ENCODE peak calls at places on chromosomes 3 and 15, in eight cellular contexts. One of them, this sample, is unnamed.
A peak's percentile ranks its signal among the peaks of the same experiment; 100 is the strongest.

GRCh38 chr3:13879946-13880810 is at the start of gene WNT7A:
- DNase-seq in mammary epithelial cell: peak; percentile 74
- DNase-seq in heart left ventricle: no peak
- DNase-seq in CD8-positive, alpha-beta T cell: peak; percentile 61
- DNase-seq in transverse colon: no peak
- DNase-seq in psoas muscle: no peak
- DNase-seq in brain microvascular endothelial cell: no peak
- DNase-seq in MM.1S: no peak
- DNase-seq in this sample: no peak

GRCh38 chr15:31269961-31270575 is 56.6 kb upstream of the KLF13 start:
- DNase-seq in MM.1S: no peak
- DNase-seq in psoas muscle: no peak
- DNase-seq in heart left ventricle: no peak
- DNase-seq in brain microvascular endothelial cell: no peak
- DNase-seq in mammary epithelial cell: no peak
- DNase-seq in CD8-positive, alpha-beta T cell: peak; percentile 4
- DNase-seq in transverse colon: peak; percentile 4
- DNase-seq in this sample: peak; percentile 47

GRCh38 chr3:61582287-61582686 is 20.9 kb downstream of the PTPRG start:
- DNase-seq in transverse colon: no peak
- DNase-seq in brain microvascular endothelial cell: no peak
- DNase-seq in MM.1S: no peak
- DNase-seq in psoas muscle: no peak
- DNase-seq in CD8-positive, alpha-beta T cell: no peak
- DNase-seq in mammary epithelial cell: no peak
- DNase-seq in heart left ventricle: no peak
- DNase-seq in this sample: no peak

GRCh38 chr3:82715091-82715856 is 953.8 kb upstream of the GBE1 start:
- DNase-seq in psoas muscle: no peak
- DNase-seq in transverse colon: no peak
- DNase-seq in CD8-positive, alpha-beta T cell: no peak
- DNase-seq in brain microvascular endothelial cell: no peak
- DNase-seq in mammary epithelial cell: no peak
- DNase-seq in heart left ventricle: no peak
- DNase-seq in MM.1S: no peak
- DNase-seq in this sample: no peak

GRCh38 chr3:63557912-63558311 is 94.6 kb upstream of the SNTN start:
- DNase-seq in brain microvascular endothelial cell: no peak
- DNase-seq in transverse colon: no peak
- DNase-seq in CD8-positive, alpha-beta T cell: no peak
- DNase-seq in heart left ventricle: no peak
- DNase-seq in mammary epithelial cell: no peak
- DNase-seq in psoas muscle: no peak
- DNase-seq in MM.1S: peak; percentile 25
- DNase-seq in this sample: no peak

GRCh38 chr15:91855684-91856553 is 2.4 kb downstream of the SLCO3A1 start:
- DNase-seq in heart left ventricle: no peak
- DNase-seq in transverse colon: peak; percentile 73
- DNase-seq in MM.1S: no peak
- DNase-seq in mammary epithelial cell: peak; percentile 40
- DNase-seq in CD8-positive, alpha-beta T cell: no peak
- DNase-seq in psoas muscle: no peak
- DNase-seq in brain microvascular endothelial cell: no peak
- DNase-seq in this sample: no peak

GRCh38 chr3:37082317-37082716 is 89.0 kb downstream of the MLH1 start:
- DNase-seq in heart left ventricle: no peak
- DNase-seq in psoas muscle: no peak
- DNase-seq in mammary epithelial cell: no peak
- DNase-seq in MM.1S: no peak
- DNase-seq in brain microvascular endothelial cell: no peak
- DNase-seq in CD8-positive, alpha-beta T cell: no peak
- DNase-seq in transverse colon: no peak
- DNase-seq in this sample: no peak

GRCh38 chr15:40392986-40393948 is 10.7 kb downstream of the KNSTRN start:
- DNase-seq in CD8-positive, alpha-beta T cell: no peak
- DNase-seq in MM.1S: no peak
- DNase-seq in psoas muscle: no peak
- DNase-seq in heart left ventricle: no peak
- DNase-seq in transverse colon: no peak
- DNase-seq in mammary epithelial cell: no peak
- DNase-seq in brain microvascular endothelial cell: no peak
- DNase-seq in this sample: no peak

GRCh38 chr15:60840703-60841411 is 361.9 kb upstream of the ICE2 start:
- DNase-seq in CD8-positive, alpha-beta T cell: peak; percentile 58
- DNase-seq in transverse colon: no peak
- DNase-seq in psoas muscle: no peak
- DNase-seq in MM.1S: no peak
- DNase-seq in mammary epithelial cell: no peak
- DNase-seq in brain microvascular endothelial cell: no peak
- DNase-seq in heart left ventricle: no peak
- DNase-seq in this sample: no peak

GRCh38 chr3:124786491-124787241 is 56.4 kb downstream of the UMPS start:
- DNase-seq in psoas muscle: no peak
- DNase-seq in mammary epithelial cell: peak; percentile 6
- DNase-seq in heart left ventricle: no peak
- DNase-seq in brain microvascular endothelial cell: no peak
- DNase-seq in MM.1S: no peak
- DNase-seq in CD8-positive, alpha-beta T cell: no peak
- DNase-seq in transverse colon: peak; percentile 27
- DNase-seq in this sample: no peak

GRCh38 chr15:64013179-64014043 is 32.9 kb downstream of the DAPK2 start:
- DNase-seq in CD8-positive, alpha-beta T cell: no peak
- DNase-seq in MM.1S: no peak
- DNase-seq in psoas muscle: no peak
- DNase-seq in brain microvascular endothelial cell: no peak
- DNase-seq in heart left ventricle: no peak
- DNase-seq in mammary epithelial cell: peak; percentile 72
- DNase-seq in transverse colon: peak; percentile 56
- DNase-seq in this sample: no peak

GRCh38 chr3:177463863-177464262 is 266.6 kb upstream of the TBL1XR1 start:
- DNase-seq in heart left ventricle: no peak
- DNase-seq in mammary epithelial cell: no peak
- DNase-seq in brain microvascular endothelial cell: peak; percentile 74
- DNase-seq in psoas muscle: no peak
- DNase-seq in transverse colon: no peak
- DNase-seq in MM.1S: no peak
- DNase-seq in CD8-positive, alpha-beta T cell: no peak
- DNase-seq in this sample: no peak

GRCh38 chr3:129673897-129674797 is 67.7 kb upstream of the PLXND1 start:
- DNase-seq in transverse colon: no peak
- DNase-seq in psoas muscle: no peak
- DNase-seq in mammary epithelial cell: peak; percentile 46
- DNase-seq in brain microvascular endothelial cell: no peak
- DNase-seq in CD8-positive, alpha-beta T cell: no peak
- DNase-seq in MM.1S: no peak
- DNase-seq in heart left ventricle: no peak
- DNase-seq in this sample: no peak

GRCh38 chr3:153070153-153070868 is 91.7 kb upstream of the RAP2B start:
- DNase-seq in MM.1S: peak; percentile 47
- DNase-seq in mammary epithelial cell: peak; percentile 44
- DNase-seq in heart left ventricle: no peak
- DNase-seq in psoas muscle: no peak
- DNase-seq in CD8-positive, alpha-beta T cell: no peak
- DNase-seq in brain microvascular endothelial cell: peak; percentile 51
- DNase-seq in transverse colon: no peak
- DNase-seq in this sample: no peak

GRCh38 chr3:128539376-128539775 is 46.4 kb upstream of the GATA2 start:
- DNase-seq in transverse colon: no peak
- DNase-seq in brain microvascular endothelial cell: no peak
- DNase-seq in mammary epithelial cell: no peak
- DNase-seq in CD8-positive, alpha-beta T cell: no peak
- DNase-seq in heart left ventricle: no peak
- DNase-seq in MM.1S: no peak
- DNase-seq in psoas muscle: no peak
- DNase-seq in this sample: no peak

GRCh38 chr15:70412717-70413266 is 315.1 kb upstream of the TLE3 start:
- DNase-seq in CD8-positive, alpha-beta T cell: no peak
- DNase-seq in transverse colon: no peak
- DNase-seq in mammary epithelial cell: no peak
- DNase-seq in heart left ventricle: no peak
- DNase-seq in psoas muscle: no peak
- DNase-seq in MM.1S: no peak
- DNase-seq in brain microvascular endothelial cell: no peak
- DNase-seq in this sample: no peak

GRCh38 chr3:156455839-156456238 is 99.1 kb downstream of the SSR3 start:
- DNase-seq in psoas muscle: no peak
- DNase-seq in MM.1S: peak; percentile 81
- DNase-seq in CD8-positive, alpha-beta T cell: no peak
- DNase-seq in mammary epithelial cell: no peak
- DNase-seq in brain microvascular endothelial cell: no peak
- DNase-seq in transverse colon: no peak
- DNase-seq in heart left ventricle: no peak
- DNase-seq in this sample: no peak
- TF ChIP-seq CTCF in psoas muscle: no peak
- TF ChIP-seq CTCF in MM.1S: peak; percentile 88
- TF ChIP-seq CTCF in CD8-positive, alpha-beta T cell: no peak
- TF ChIP-seq CTCF in mammary epithelial cell: no peak
- TF ChIP-seq CTCF in brain microvascular endothelial cell: peak; percentile 17
- TF ChIP-seq CTCF in transverse colon: no peak
- TF ChIP-seq CTCF in heart left ventricle: no peak
- TF ChIP-seq CTCF in this sample: no peak

DNA sequence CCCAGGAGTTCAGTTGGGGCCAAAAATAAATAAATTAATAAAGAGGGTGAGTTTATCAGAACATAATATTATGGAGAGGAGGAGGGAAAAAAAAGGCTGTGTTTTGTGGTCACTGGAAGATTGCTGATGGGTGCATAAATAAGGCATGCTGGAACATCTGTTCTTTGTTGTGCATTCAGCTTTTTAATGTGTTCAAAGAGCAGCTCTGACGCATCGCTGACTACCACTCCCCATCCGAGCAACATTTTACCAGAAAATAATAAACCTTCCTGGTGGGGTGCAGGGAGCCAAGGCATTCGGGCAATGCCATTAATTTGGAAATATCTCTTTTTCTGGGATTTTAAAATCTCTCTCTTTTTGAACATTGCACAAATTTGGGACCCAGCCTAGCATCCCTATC is 235.5 kb downstream of the SATB1 start:
- DNase-seq in mammary epithelial cell: peak; percentile 26
- DNase-seq in heart left ventricle: no peak
- DNase-seq in MM.1S: no peak
- DNase-seq in transverse colon: no peak
- DNase-seq in CD8-positive, alpha-beta T cell: no peak
- DNase-seq in brain microvascular endothelial cell: peak; percentile 29
- DNase-seq in psoas muscle: no peak
- DNase-seq in this sample: no peak
- H3K27ac ChIP-seq in mammary epithelial cell: no peak overlapping the region
- H3K27ac ChIP-seq in heart left ventricle: no peak overlapping the region
- H3K27ac ChIP-seq in MM.1S: no peak overlapping the region
- H3K27ac ChIP-seq in transverse colon: no peak overlapping the region
- H3K27ac ChIP-seq in CD8-positive, alpha-beta T cell: no peak overlapping the region
- H3K27ac ChIP-seq in brain microvascular endothelial cell: no peak overlapping the region
- H3K27ac ChIP-seq in psoas muscle: no peak overlapping the region
- H3K27ac ChIP-seq in this sample: no peak overlapping the region

GRCh38 chr3:12574131-12574530 is 17.2 kb downstream of the MKRN2 start:
- DNase-seq in CD8-positive, alpha-beta T cell: no peak
- DNase-seq in brain microvascular endothelial cell: no peak
- DNase-seq in transverse colon: no peak
- DNase-seq in mammary epithelial cell: no peak
- DNase-seq in MM.1S: no peak
- DNase-seq in heart left ventricle: no peak
- DNase-seq in psoas muscle: no peak
- DNase-seq in this sample: no peak

GRCh38 chr3:12569836-12570235 is 12.9 kb downstream of the MKRN2 start:
- DNase-seq in transverse colon: no peak
- DNase-seq in psoas muscle: no peak
- DNase-seq in brain microvascular endothelial cell: no peak
- DNase-seq in mammary epithelial cell: no peak
- DNase-seq in heart left ventricle: no peak
- DNase-seq in MM.1S: no peak
- DNase-seq in CD8-positive, alpha-beta T cell: no peak
- DNase-seq in this sample: no peak

GRCh38 chr3:12566976-12567375 is 10.1 kb downstream of the MKRN2 start:
- DNase-seq in brain microvascular endothelial cell: no peak
- DNase-seq in CD8-positive, alpha-beta T cell: no peak
- DNase-seq in transverse colon: no peak
- DNase-seq in mammary epithelial cell: no peak
- DNase-seq in psoas muscle: no peak
- DNase-seq in MM.1S: no peak
- DNase-seq in heart left ventricle: no peak
- DNase-seq in this sample: no peak

GRCh38 chr3:12571986-12572385 is 15.1 kb downstream of the MKRN2 start:
- DNase-seq in mammary epithelial cell: no peak
- DNase-seq in MM.1S: no peak
- DNase-seq in heart left ventricle: no peak
- DNase-seq in psoas muscle: no peak
- DNase-seq in transverse colon: no peak
- DNase-seq in CD8-positive, alpha-beta T cell: no peak
- DNase-seq in brain microvascular endothelial cell: no peak
- DNase-seq in this sample: no peak

DNA sequence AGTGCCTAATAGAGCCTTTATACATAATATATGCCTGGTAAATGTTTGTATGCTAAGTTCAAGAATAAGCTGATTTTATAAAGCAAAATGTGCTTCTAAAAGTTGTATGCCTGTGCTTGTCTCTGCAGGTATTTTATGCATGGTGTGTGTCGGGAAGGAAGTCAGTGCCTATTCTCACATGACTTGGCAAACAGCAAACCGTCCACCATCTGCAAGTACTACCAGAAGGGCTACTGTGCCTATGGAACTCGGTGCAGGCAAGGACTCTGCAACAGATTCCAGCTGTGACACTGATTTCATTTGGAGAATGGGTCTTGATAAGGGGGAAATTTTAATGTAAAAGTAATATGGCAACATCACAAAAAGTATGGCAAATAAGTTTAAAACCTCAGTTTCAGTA is 11.9 kb downstream of the MKRN2 start:
- DNase-seq in psoas muscle: no peak
- DNase-seq in brain microvascular endothelial cell: no peak
- DNase-seq in MM.1S: no peak
- DNase-seq in CD8-positive, alpha-beta T cell: no peak
- DNase-seq in transverse colon: no peak
- DNase-seq in heart left ventricle: no peak
- DNase-seq in mammary epithelial cell: no peak
- DNase-seq in this sample: no peak
- H3K36me3 ChIP-seq in psoas muscle: peaks cover 52% of the 10 kb centered on the region
- H3K36me3 ChIP-seq in brain microvascular endothelial cell: peaks cover 36% of the 10 kb centered on the region
- H3K36me3 ChIP-seq in MM.1S: peaks cover 2% of the 10 kb centered on the region
- H3K36me3 ChIP-seq in CD8-positive, alpha-beta T cell: peaks cover 34% of the 10 kb centered on the region
- H3K36me3 ChIP-seq in transverse colon: no peaks in the 10 kb centered on the region
- H3K36me3 ChIP-seq in heart left ventricle: peaks cover 50% of the 10 kb centered on the region
- H3K36me3 ChIP-seq in mammary epithelial cell: peaks cover 19% of the 10 kb centered on the region
- H3K36me3 ChIP-seq in this sample: peaks cover 49% of the 10 kb centered on the region

DNA sequence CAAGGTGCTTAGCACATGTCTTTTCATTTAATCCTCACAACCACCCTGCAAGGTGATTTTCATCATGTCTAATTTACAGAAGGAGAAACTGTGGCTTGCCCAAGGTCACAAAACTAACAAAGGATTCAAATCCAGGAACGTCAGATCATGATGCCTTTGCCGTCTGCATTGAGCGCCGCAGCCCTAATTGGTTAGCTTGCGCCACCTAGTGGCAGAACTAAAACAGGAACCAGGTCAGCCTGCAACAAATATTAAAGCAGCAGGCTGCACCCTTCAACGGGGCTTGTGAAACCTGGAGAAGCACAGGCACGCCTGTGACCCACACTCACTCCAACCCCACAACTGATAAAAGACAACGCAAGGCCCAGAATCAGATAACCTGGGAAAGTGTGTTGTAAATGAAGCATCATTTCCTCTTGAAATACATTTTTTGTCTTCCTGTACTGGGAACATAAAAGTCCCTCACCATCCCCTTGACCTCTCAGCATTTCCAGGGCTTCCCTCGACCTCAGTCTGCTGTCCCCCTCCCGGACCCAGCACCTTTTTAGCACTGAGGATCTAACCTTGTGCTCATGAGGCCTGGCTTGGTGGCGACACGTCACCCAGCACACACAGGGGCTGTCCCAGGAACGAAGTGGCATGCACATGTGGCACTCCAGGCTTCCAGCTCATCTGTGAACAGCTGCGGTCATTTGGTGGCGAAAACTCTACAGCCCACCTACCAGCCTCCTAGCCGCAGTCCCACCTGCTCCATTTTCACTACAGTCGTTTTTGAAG is 17.3 kb downstream of the DPH3 start:
- DNase-seq in brain microvascular endothelial cell: peak; percentile 80
- DNase-seq in psoas muscle: peak; percentile 75
- DNase-seq in transverse colon: peak; percentile 82
- DNase-seq in mammary epithelial cell: peak; percentile 63
- DNase-seq in CD8-positive, alpha-beta T cell: peak; percentile 76
- DNase-seq in heart left ventricle: peak; percentile 79
- DNase-seq in MM.1S: peak; percentile 80
- DNase-seq in this sample: no peak
- TF ChIP-seq CTCF in brain microvascular endothelial cell: peak; percentile 89
- TF ChIP-seq CTCF in psoas muscle: peak; percentile 96
- TF ChIP-seq CTCF in transverse colon: peak; percentile 97
- TF ChIP-seq CTCF in mammary epithelial cell: peak; percentile 95
- TF ChIP-seq CTCF in CD8-positive, alpha-beta T cell: peak; percentile 79
- TF ChIP-seq CTCF in heart left ventricle: peak; percentile 94
- TF ChIP-seq CTCF in MM.1S: peak; percentile 96
- TF ChIP-seq CTCF in this sample: peak; percentile 97

This sample was measured in RWPE2.